ENCODE peak calls at places on chromosome 22, in seven cellular contexts. One of them, this sample, is unnamed. For H3K4me1, the result is how much of the 10 kb centered on the place peaks cover.

GRCh38 chr22:49302530-49302929 is 525.1 kb downstream of the BRD1 start:
- DNase-seq in iPS DF 6.9: no peak
- DNase-seq in CD8-positive, alpha-beta T cell: no peak
- DNase-seq in CD4-positive, CD25-positive, alpha-beta regulatory T cell: no peak
- DNase-seq in pancreas: no peak
- DNase-seq in thoracic aorta: no peak
- DNase-seq in lung: no peak
- DNase-seq in this sample: no peak

GRCh38 chr22:46061431-46062231 is 84.7 kb upstream of the WNT7B start:
- DNase-seq in iPS DF 6.9: no peak
- DNase-seq in CD8-positive, alpha-beta T cell: no peak
- DNase-seq in CD4-positive, CD25-positive, alpha-beta regulatory T cell: no peak
- DNase-seq in pancreas: peak
- DNase-seq in thoracic aorta: no peak
- DNase-seq in lung: no peak
- DNase-seq in this sample: no peak

GRCh38 chr22:28172948-28173360 is 253.9 kb upstream of the PITPNB start:
- DNase-seq in iPS DF 6.9: no peak
- DNase-seq in CD8-positive, alpha-beta T cell: no peak
- DNase-seq in CD4-positive, CD25-positive, alpha-beta regulatory T cell: no peak
- DNase-seq in pancreas: no peak
- DNase-seq in thoracic aorta: no peak
- DNase-seq in lung: no peak
- DNase-seq in this sample: no peak

GRCh38 chr22:46072981-46073682 is 77.2 kb upstream of the PPARA start:
- DNase-seq in iPS DF 6.9: no peak
- DNase-seq in CD8-positive, alpha-beta T cell: no peak
- DNase-seq in CD4-positive, CD25-positive, alpha-beta regulatory T cell: no peak
- DNase-seq in pancreas: peak
- DNase-seq in thoracic aorta: no peak
- DNase-seq in lung: no peak
- DNase-seq in this sample: no peak

GRCh38 chr22:19879248-19879575 is 24.5 kb upstream of the GNB1L start:
- DNase-seq in iPS DF 6.9: no peak
- DNase-seq in CD8-positive, alpha-beta T cell: no peak
- DNase-seq in CD4-positive, CD25-positive, alpha-beta regulatory T cell: no peak
- DNase-seq in pancreas: peak
- DNase-seq in thoracic aorta: no peak
- DNase-seq in lung: no peak
- DNase-seq in this sample: no peak

GRCh38 chr22:38120359-38121110 is 10.1 kb upstream of the BAIAP2L2 start:
- DNase-seq in iPS DF 6.9: no peak
- DNase-seq in CD8-positive, alpha-beta T cell: no peak
- DNase-seq in CD4-positive, CD25-positive, alpha-beta regulatory T cell: no peak
- DNase-seq in pancreas: no peak
- DNase-seq in thoracic aorta: no peak
- DNase-seq in lung: no peak
- DNase-seq in this sample: no peak

GRCh38 chr22:27726726-27727449 is 74.7 kb downstream of the MN1 start:
- DNase-seq in iPS DF 6.9: no peak
- DNase-seq in CD8-positive, alpha-beta T cell: no peak
- DNase-seq in CD4-positive, CD25-positive, alpha-beta regulatory T cell: no peak
- DNase-seq in pancreas: no peak
- DNase-seq in thoracic aorta: no peak
- DNase-seq in lung: peak
- DNase-seq in this sample: no peak

GRCh38 chr22:50471197-50471847 is 3.5 kb downstream of the SBF1 start:
- DNase-seq in iPS DF 6.9: no peak
- DNase-seq in CD8-positive, alpha-beta T cell: no peak
- DNase-seq in CD4-positive, CD25-positive, alpha-beta regulatory T cell: no peak
- DNase-seq in pancreas: no peak
- DNase-seq in thoracic aorta: no peak
- DNase-seq in lung: no peak
- DNase-seq in this sample: no peak

GRCh38 chr22:49392841-49393510 is 434.7 kb downstream of the BRD1 start:
- DNase-seq in iPS DF 6.9: no peak
- DNase-seq in CD8-positive, alpha-beta T cell: no peak
- DNase-seq in CD4-positive, CD25-positive, alpha-beta regulatory T cell: no peak
- DNase-seq in pancreas: no peak
- DNase-seq in thoracic aorta: no peak
- DNase-seq in lung: no peak
- DNase-seq in this sample: no peak

GRCh38 chr22:27573992-27574391 is 227.6 kb downstream of the MN1 start:
- DNase-seq in iPS DF 6.9: no peak
- DNase-seq in CD8-positive, alpha-beta T cell: no peak
- DNase-seq in CD4-positive, CD25-positive, alpha-beta regulatory T cell: no peak
- DNase-seq in pancreas: no peak
- DNase-seq in thoracic aorta: no peak
- DNase-seq in lung: no peak
- DNase-seq in this sample: no peak

GRCh38 chr22:45235851-45236342 is 4.8 kb downstream of the KIAA0930 start:
- DNase-seq in iPS DF 6.9: no peak
- DNase-seq in CD8-positive, alpha-beta T cell: no peak
- DNase-seq in CD4-positive, CD25-positive, alpha-beta regulatory T cell: no peak
- DNase-seq in pancreas: no peak
- DNase-seq in thoracic aorta: no peak
- DNase-seq in lung: no peak
- DNase-seq in this sample: no peak

GRCh38 chr22:46377566-46378498 is 42.3 kb downstream of the TRMU start:
- DNase-seq in iPS DF 6.9: no peak
- DNase-seq in CD8-positive, alpha-beta T cell: no peak
- DNase-seq in CD4-positive, CD25-positive, alpha-beta regulatory T cell: no peak
- DNase-seq in pancreas: peak
- DNase-seq in thoracic aorta: no peak
- DNase-seq in lung: peak
- DNase-seq in this sample: no peak

GRCh38 chr22:31446208-31446607 is 43.4 kb downstream of the EIF4ENIF1 start:
- DNase-seq in iPS DF 6.9: no peak
- DNase-seq in CD8-positive, alpha-beta T cell: no peak
- DNase-seq in CD4-positive, CD25-positive, alpha-beta regulatory T cell: no peak
- DNase-seq in pancreas: no peak
- DNase-seq in thoracic aorta: no peak
- DNase-seq in lung: no peak
- DNase-seq in this sample: no peak

DNA sequence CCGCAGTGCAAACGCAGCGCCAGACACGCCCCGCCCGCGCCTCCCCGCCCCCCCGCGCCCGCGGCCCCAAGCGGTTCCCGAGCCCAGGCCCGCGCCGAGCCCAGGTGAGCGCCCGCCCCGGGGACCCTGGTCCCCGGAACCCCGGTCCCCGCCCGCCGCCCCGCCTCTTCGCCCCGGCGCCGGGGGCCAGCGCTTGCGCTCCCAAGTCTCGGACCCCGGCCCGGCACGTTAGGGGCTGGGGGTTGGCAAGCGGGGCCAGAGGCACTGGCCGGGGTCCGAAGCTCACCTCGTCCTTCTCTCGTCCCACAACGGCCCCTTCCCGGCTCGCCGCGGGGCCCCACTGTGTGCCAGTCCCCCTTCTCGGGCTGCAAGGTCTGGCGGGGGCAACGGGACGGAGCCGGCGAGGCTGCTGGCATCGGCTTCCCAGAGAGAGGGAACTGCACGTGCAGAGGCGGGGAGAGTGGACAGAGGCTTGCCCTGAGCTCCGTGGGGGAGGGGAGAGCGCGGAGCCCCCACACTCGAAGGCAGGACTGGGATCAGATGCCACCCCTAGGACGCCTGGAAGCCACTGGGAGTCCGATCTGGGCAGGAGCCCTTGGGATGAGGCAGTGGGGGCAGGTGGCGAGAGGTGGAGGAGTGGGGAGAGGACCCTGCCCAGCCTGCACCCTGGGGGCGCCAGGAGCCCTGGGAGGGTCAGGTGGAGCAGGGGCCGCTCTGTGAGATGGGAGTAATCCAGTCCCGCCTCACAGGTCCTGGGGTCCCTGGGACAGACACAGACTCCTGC is 1.8 kb upstream of the AIFM3 start:
- DNase-seq in iPS DF 6.9: no peak
- DNase-seq in CD8-positive, alpha-beta T cell: no peak
- DNase-seq in CD4-positive, CD25-positive, alpha-beta regulatory T cell: no peak
- DNase-seq in pancreas: no peak
- DNase-seq in thoracic aorta: no peak
- DNase-seq in lung: no peak
- DNase-seq in this sample: no peak
- H3K27ac ChIP-seq in iPS DF 6.9: no peak
- H3K27ac ChIP-seq in CD8-positive, alpha-beta T cell: no peak
- H3K27ac ChIP-seq in CD4-positive, CD25-positive, alpha-beta regulatory T cell: no peak
- H3K27ac ChIP-seq in pancreas: no peak
- H3K27ac ChIP-seq in thoracic aorta: no peak
- H3K27ac ChIP-seq in lung: no peak
- H3K27ac ChIP-seq in this sample: no peak

GRCh38 chr22:25447689-25448434 is 116.6 kb upstream of the GRK3 start:
- DNase-seq in iPS DF 6.9: peak
- DNase-seq in CD8-positive, alpha-beta T cell: peak
- DNase-seq in CD4-positive, CD25-positive, alpha-beta regulatory T cell: peak
- DNase-seq in pancreas: peak
- DNase-seq in thoracic aorta: peak
- DNase-seq in lung: peak
- DNase-seq in this sample: peak

GRCh38 chr22:25449781-25450317 is 114.6 kb upstream of the GRK3 start:
- DNase-seq in iPS DF 6.9: no peak
- DNase-seq in CD8-positive, alpha-beta T cell: no peak
- DNase-seq in CD4-positive, CD25-positive, alpha-beta regulatory T cell: no peak
- DNase-seq in pancreas: no peak
- DNase-seq in thoracic aorta: no peak
- DNase-seq in lung: no peak
- DNase-seq in this sample: no peak

GRCh38 chr22:25451480-25452114 is 112.9 kb upstream of the GRK3 start:
- DNase-seq in iPS DF 6.9: no peak
- DNase-seq in CD8-positive, alpha-beta T cell: no peak
- DNase-seq in CD4-positive, CD25-positive, alpha-beta regulatory T cell: no peak
- DNase-seq in pancreas: no peak
- DNase-seq in thoracic aorta: no peak
- DNase-seq in lung: no peak
- DNase-seq in this sample: no peak

GRCh38 chr22:25448435-25449051 is 115.9 kb upstream of the GRK3 start:
- DNase-seq in iPS DF 6.9: no peak
- DNase-seq in CD8-positive, alpha-beta T cell: no peak
- DNase-seq in CD4-positive, CD25-positive, alpha-beta regulatory T cell: peak
- DNase-seq in pancreas: no peak
- DNase-seq in thoracic aorta: no peak
- DNase-seq in lung: no peak
- DNase-seq in this sample: no peak

GRCh38 chr22:25447067-25447688 is 117.3 kb upstream of the GRK3 start:
- DNase-seq in iPS DF 6.9: no peak
- DNase-seq in CD8-positive, alpha-beta T cell: no peak
- DNase-seq in CD4-positive, CD25-positive, alpha-beta regulatory T cell: no peak
- DNase-seq in pancreas: no peak
- DNase-seq in thoracic aorta: no peak
- DNase-seq in lung: no peak
- DNase-seq in this sample: no peak
- H3K4me3 ChIP-seq in iPS DF 6.9: no peak
- H3K4me3 ChIP-seq in CD8-positive, alpha-beta T cell: no peak
- H3K4me3 ChIP-seq in CD4-positive, CD25-positive, alpha-beta regulatory T cell: no peak
- H3K4me3 ChIP-seq in pancreas: no peak
- H3K4me3 ChIP-seq in thoracic aorta: no peak
- H3K4me3 ChIP-seq in lung: no peak
- H3K4me3 ChIP-seq in this sample: no peak

DNA sequence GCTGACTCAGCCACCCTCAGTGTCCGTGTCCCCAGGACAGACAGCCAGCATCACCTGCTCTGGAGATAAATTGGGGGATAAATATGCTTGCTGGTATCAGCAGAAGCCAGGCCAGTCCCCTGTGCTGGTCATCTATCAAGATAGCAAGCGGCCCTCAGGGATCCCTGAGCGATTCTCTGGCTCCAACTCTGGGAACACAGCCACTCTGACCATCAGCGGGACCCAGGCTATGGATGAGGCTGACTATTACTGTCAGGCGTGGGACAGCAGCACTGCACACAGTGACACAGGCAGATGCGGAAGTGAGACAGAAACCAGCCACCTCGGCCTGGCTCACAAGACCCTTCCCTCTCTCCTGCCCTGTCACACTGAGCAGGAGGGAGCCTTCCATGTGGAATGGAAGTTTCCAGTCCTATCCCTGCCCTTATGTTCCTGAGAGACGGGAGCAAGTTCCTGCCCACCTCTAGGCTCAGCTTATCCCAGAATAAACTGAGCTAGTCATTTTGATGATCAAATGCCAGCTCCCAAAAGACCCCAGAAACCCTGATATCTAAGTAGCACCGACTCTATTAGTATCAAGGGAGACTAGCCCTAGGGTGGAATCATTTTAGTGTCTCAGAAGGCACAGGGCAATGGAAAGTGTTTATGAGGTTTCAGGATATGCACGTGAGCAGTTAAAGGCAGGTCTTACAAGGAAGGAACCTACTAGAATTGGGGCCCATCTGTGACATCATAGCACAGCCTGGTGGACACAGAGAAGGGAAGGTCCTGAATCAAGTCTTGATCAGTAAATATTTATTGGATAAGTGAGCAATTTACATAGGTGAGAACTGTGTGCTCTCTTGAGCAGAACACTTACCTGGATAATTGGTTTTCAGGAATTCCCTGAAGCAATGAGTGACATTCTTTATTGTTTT is 6.2 kb upstream of the IGLL5 start:
- DNase-seq in iPS DF 6.9: no peak
- DNase-seq in CD8-positive, alpha-beta T cell: no peak
- DNase-seq in CD4-positive, CD25-positive, alpha-beta regulatory T cell: no peak
- DNase-seq in pancreas: no peak
- DNase-seq in thoracic aorta: no peak
- DNase-seq in lung: no peak
- DNase-seq in this sample: peak
- H3K4me1 ChIP-seq in iPS DF 6.9: under half
- H3K4me1 ChIP-seq in CD8-positive, alpha-beta T cell: under half
- H3K4me1 ChIP-seq in CD4-positive, CD25-positive, alpha-beta regulatory T cell: under half
- H3K4me1 ChIP-seq in pancreas: under half
- H3K4me1 ChIP-seq in thoracic aorta: under half
- H3K4me1 ChIP-seq in lung: under half
- H3K4me1 ChIP-seq in this sample: under half

DNA sequence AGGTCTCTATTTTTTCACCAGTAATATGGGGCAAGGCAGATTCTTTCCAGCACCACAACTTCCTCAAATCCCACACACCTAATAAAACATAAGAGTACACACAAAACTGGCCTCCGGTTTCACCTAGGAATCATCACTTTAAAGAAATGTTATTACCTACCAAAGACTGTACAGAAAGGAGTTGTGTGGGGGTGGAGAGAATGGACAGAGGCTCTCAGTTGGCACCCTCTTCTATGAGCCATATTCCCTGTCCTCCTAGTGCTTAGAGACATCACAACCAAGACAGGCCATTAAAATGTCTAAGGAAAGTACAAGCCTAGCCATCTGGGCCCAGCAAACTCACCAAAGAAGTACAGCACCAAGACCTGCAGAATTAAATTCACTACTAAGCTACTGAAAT is 56.1 kb downstream of the RBFOX2 start:
- DNase-seq in iPS DF 6.9: no peak
- DNase-seq in CD8-positive, alpha-beta T cell: no peak
- DNase-seq in CD4-positive, CD25-positive, alpha-beta regulatory T cell: no peak
- DNase-seq in pancreas: no peak
- DNase-seq in thoracic aorta: no peak
- DNase-seq in lung: no peak
- DNase-seq in this sample: no peak
- H3K27ac ChIP-seq in iPS DF 6.9: no peak
- H3K27ac ChIP-seq in CD8-positive, alpha-beta T cell: no peak
- H3K27ac ChIP-seq in CD4-positive, CD25-positive, alpha-beta regulatory T cell: no peak
- H3K27ac ChIP-seq in pancreas: peak
- H3K27ac ChIP-seq in thoracic aorta: peak
- H3K27ac ChIP-seq in lung: no peak
- H3K27ac ChIP-seq in this sample: no peak